ENCODE peak calls at places on chromosomes 2 and 18, in eight cellular contexts. Y is occipital lobe, I is KBM-7, S is mammary epithelial cell, P is HT1080, D is pancreas, R is AG09319, Z is NCI-H2081. E is an unnamed sample.

GRCh38 chr2:218452079-218452478 is 33.2 kb downstream of the VIL1 start:
- DNase-seq in Y (no peak), I (no peak), S (no peak), P (no peak), D (no peak), R (no peak), Z (no peak), E (no peak)

GRCh38 chr2:2229898-2230817 is 100.9 kb downstream of the MYT1L start:
- DNase-seq in Y (peak), I (no peak), S (no peak), P (peak), D (no peak), R (no peak), Z (no peak), E (no peak)

GRCh38 chr2:146994246-146994645 is 850.6 kb upstream of the ACVR2A start:
- DNase-seq in Y (no peak), I (no peak), S (no peak), P (no peak), D (no peak), R (no peak), Z (no peak), E (no peak)

GRCh38 chr2:85132834-85133637 is at the start of gene TCF7L1:
- DNase-seq in Y (peak), I (peak), S (peak), P (peak), D (peak), R (peak), Z (peak), E (peak)

GRCh38 chr18:50651334-50651733 is 91.4 kb downstream of the MAPK4 start:
- DNase-seq in Y (no peak), I (no peak), S (peak), P (no peak), D (no peak), R (no peak), Z (no peak), E (no peak)

GRCh38 chr2:55133467-55134315 is 83.4 kb upstream of the RTN4 start:
- DNase-seq in Y (peak), I (peak), S (peak), P (peak), D (no peak), R (peak), Z (no peak), E (peak)

GRCh38 chr18:13597068-13597467 is 129.3 kb downstream of the FAM210A start:
- DNase-seq in Y (no peak), I (no peak), S (no peak), P (no peak), D (no peak), R (no peak), Z (no peak), E (no peak)

GRCh38 chr2:227818569-227819397 is 5.1 kb downstream of the CCL20 start:
- DNase-seq in Y (no peak), I (no peak), S (no peak), P (no peak), D (no peak), R (no peak), Z (no peak), E (peak)

GRCh38 chr2:154489271-154489858 is 209.1 kb upstream of the KCNJ3 start:
- DNase-seq in Y (no peak), I (no peak), S (no peak), P (no peak), D (no peak), R (no peak), Z (no peak), E (no peak)

GRCh38 chr2:148527488-148528340 is 116.8 kb upstream of the EPC2 start:
- DNase-seq in Y (no peak), I (no peak), S (peak), P (peak), D (no peak), R (no peak), Z (no peak), E (no peak)

GRCh38 chr2:105827351-105828096 is 82.8 kb downstream of the NCK2 start:
- DNase-seq in Y (no peak), I (peak), S (peak), P (no peak), D (no peak), R (no peak), Z (no peak), E (no peak)

GRCh38 chr18:60350975-60351374 is 21.6 kb downstream of the MC4R start:
- DNase-seq in Y (no peak), I (no peak), S (no peak), P (peak), D (no peak), R (no peak), Z (no peak), E (no peak)

GRCh38 chr2:172091626-172092566 is 6.6 kb downstream of the DLX1 start:
- DNase-seq in Y (no peak), I (no peak), S (no peak), P (no peak), D (no peak), R (no peak), Z (peak), E (no peak)

GRCh38 chr2:238727585-238728321 is 120.1 kb upstream of the TWIST2 start:
- DNase-seq in Y (no peak), I (no peak), S (no peak), P (no peak), D (no peak), R (peak), Z (no peak), E (no peak)

GRCh38 chr2:33116799-33117198 is 170.0 kb downstream of the LTBP1 start:
- DNase-seq in Y (no peak), I (no peak), S (no peak), P (no peak), D (no peak), R (no peak), Z (no peak), E (no peak)

GRCh38 chr18:13917401-13917800 is 2.1 kb upstream of the MC2R start:
- DNase-seq in Y (no peak), I (no peak), S (no peak), P (no peak), D (no peak), R (no peak), Z (no peak), E (no peak)

GRCh38 chr2:70553584-70554337 is at the start of gene TGFA:
- DNase-seq in Y (peak), I (peak), S (peak), P (peak), D (peak), R (peak), Z (peak), E (peak)

GRCh38 chr2:142339261-142339660 is 208.4 kb upstream of the LRP1B start:
- DNase-seq in Y (no peak), I (no peak), S (no peak), P (no peak), D (no peak), R (no peak), Z (no peak), E (no peak)